ENCODE peak calls at places on chromosomes 3 and 15, in ten cellular contexts. Q is endothelial cell of umbilical vein, W is sigmoid colon, L is body of pancreas, F is heart left ventricle, C is spleen, A is stomach, B is gastrocnemius medialis, G is breast epithelium, T is uterus. H is an unnamed sample. For H3K4me1, the result is how much of the 10 kb centered on the place peaks cover.

GRCh38 chr3:189490749-189491148 is 140.4 kb upstream of the TP63 start:
- DNase-seq in A (no peak), W (no peak), G (no peak), Q (no peak), C (no peak), F (no peak), L (no peak), B (no peak), T (no peak), H (no peak)

GRCh38 chr3:99119312-99119810 is 217.9 kb upstream of the DCBLD2 start:
- DNase-seq in T (no peak), F (no peak), W (no peak), Q (peak), B (no peak), G (no peak), C (no peak), L (no peak), A (no peak), H (no peak)

GRCh38 chr15:100661161-100661560 is 58.8 kb downstream of the ASB7 start:
- DNase-seq in C (no peak), B (no peak), L (no peak), F (no peak), A (no peak), W (no peak), T (no peak), Q (no peak), G (no peak), H (no peak)

GRCh38 chr15:58221591-58222241 is 83.5 kb downstream of the AQP9 start:
- DNase-seq in T (no peak), Q (peak), A (peak), B (no peak), G (no peak), C (no peak), F (no peak), W (no peak), L (no peak), H (no peak)

GRCh38 chr3:27596334-27596841 is 112.2 kb upstream of the SLC4A7 start:
- DNase-seq in Q (peak), T (no peak), G (no peak), F (no peak), B (no peak), W (no peak), C (no peak), L (no peak), A (no peak), H (no peak)

GRCh38 chr3:36892457-36893136 is 52.3 kb downstream of the TRANK1 start:
- DNase-seq in T (no peak), F (no peak), C (peak), L (no peak), A (no peak), Q (no peak), B (no peak), G (no peak), W (no peak), H (no peak)

GRCh38 chr3:194757629-194758028 is 71.9 kb downstream of the FAM43A start:
- DNase-seq in G (no peak), L (no peak), F (no peak), A (no peak), Q (no peak), T (peak), W (peak), B (no peak), C (no peak), H (no peak)

GRCh38 chr3:192128060-192128459 is 599.3 kb downstream of the FGF12 start:
- DNase-seq in T (no peak), F (no peak), W (no peak), C (no peak), L (no peak), G (no peak), A (no peak), Q (no peak), B (no peak), H (no peak)

GRCh38 chr3:88013592-88013991 is 45.2 kb downstream of the CGGBP1 start:
- DNase-seq in F (no peak), G (no peak), W (no peak), A (no peak), C (no peak), B (no peak), T (no peak), Q (no peak), L (no peak), H (no peak)

GRCh38 chr3:171831936-171832335 is 11.2 kb upstream of the TMEM212 start:
- DNase-seq in C (no peak), T (no peak), W (no peak), L (no peak), A (no peak), G (no peak), F (no peak), Q (no peak), B (no peak), H (no peak)

GRCh38 chr3:134319894-134320293 is 54.4 kb downstream of the AMOTL2 start:
- DNase-seq in Q (no peak), T (no peak), G (no peak), B (no peak), L (no peak), A (no peak), W (no peak), C (no peak), F (no peak), H (no peak)
- TF ChIP-seq POLR2A in Q (no peak), T (no peak), G (no peak), B (no peak), L (no peak), A (no peak), W (no peak), C (no peak), F (no peak), H (no peak)

GRCh38 chr3:187941135-187941847 is 196.0 kb upstream of the BCL6 start:
- DNase-seq in Q (no peak), G (no peak), T (no peak), A (no peak), C (no peak), W (no peak), F (no peak), B (no peak), L (no peak), H (no peak)
- H3K4me1 ChIP-seq in Q (under half), G (under half), T (under half), A (under half), C (half or more), W (under half), F (under half), B (under half), L (under half), H (under half)

GRCh38 chr15:67542462-67543347 is at the start of gene MAP2K5:
- DNase-seq in A (peak), L (peak), B (peak), W (peak), Q (peak), C (peak), F (peak), G (peak), T (peak), H (peak)
- TF ChIP-seq POLR2A in A (no peak), L (peak), B (peak), W (peak), Q (peak), C (no peak), F (peak), G (peak), T (peak), H (peak)

GRCh38 chr15:94235041-94235440 is 3.7 kb downstream of the MCTP2 start:
- DNase-seq in W (no peak), B (no peak), F (no peak), Q (no peak), G (no peak), C (no peak), A (no peak), T (no peak), L (no peak), H (no peak)

GRCh38 chr15:94232107-94232506 is 746 bp downstream of the MCTP2 start:
- DNase-seq in T (no peak), Q (no peak), C (no peak), G (no peak), F (no peak), A (no peak), W (no peak), B (no peak), L (no peak), H (no peak)

GRCh38 chr15:94236638-94237037 is 5.3 kb downstream of the MCTP2 start:
- DNase-seq in F (no peak), A (no peak), Q (no peak), T (no peak), W (no peak), L (no peak), G (no peak), B (no peak), C (no peak), H (no peak)

GRCh38 chr15:94235681-94236080 is 4.3 kb downstream of the MCTP2 start:
- DNase-seq in C (no peak), L (no peak), G (no peak), B (no peak), A (no peak), T (no peak), F (no peak), Q (no peak), W (no peak), H (no peak)

DNA sequence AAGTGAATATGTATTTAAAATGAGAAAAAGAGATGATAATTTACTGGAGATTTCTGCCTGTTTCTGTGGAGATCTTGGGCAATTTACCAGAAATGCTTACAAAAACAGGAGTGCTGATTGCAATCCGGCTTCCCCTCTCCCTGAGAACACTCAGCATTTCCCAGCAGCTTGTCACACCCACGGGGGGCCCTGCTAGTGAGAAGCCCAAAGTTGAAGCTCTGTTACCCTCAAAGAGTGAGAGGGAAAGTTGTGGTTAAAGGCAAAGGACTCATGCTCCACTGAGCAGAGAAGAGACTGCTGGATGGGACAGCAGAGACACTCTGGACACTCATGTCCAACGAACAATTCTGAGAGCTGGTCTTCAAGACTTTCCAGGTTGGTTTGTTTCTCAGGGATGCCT is 2.9 kb downstream of the MCTP2 start:
- DNase-seq in W (no peak), B (no peak), C (no peak), A (no peak), F (no peak), Q (no peak), T (no peak), G (no peak), L (no peak), H (no peak)
- H3K4me1 ChIP-seq in W (under half), B (under half), C (half or more), A (under half), F (under half), Q (under half), T (under half), G (under half), L (under half), H (under half)

H was measured in ovary.